ENCODE peak calls at places on chromosome 13, in five cellular contexts. One of them, this sample, is unnamed.

GRCh38 chr13:84873951-84874350 is 925.3 kb downstream of the SLITRK6 start:
- DNase-seq in uterus: no peak
- DNase-seq in cardiac muscle cell: no peak
- DNase-seq in A549: no peak
- DNase-seq in kidney: no peak
- DNase-seq in this sample: no peak

GRCh38 chr13:75195479-75196111 is 286.4 kb downstream of the TBC1D4 start:
- DNase-seq in cardiac muscle cell: no peak
- DNase-seq in A549: no peak
- DNase-seq in kidney: no peak
- DNase-seq in uterus: no peak
- DNase-seq in this sample: no peak

GRCh38 chr13:84237181-84237580 is 354.9 kb upstream of the SLITRK1 start:
- DNase-seq in A549: no peak
- DNase-seq in kidney: no peak
- DNase-seq in cardiac muscle cell: no peak
- DNase-seq in uterus: no peak
- DNase-seq in this sample: no peak

GRCh38 chr13:31927219-31927653 is 104.3 kb upstream of the FRY start:
- DNase-seq in A549: no peak
- DNase-seq in kidney: no peak
- DNase-seq in uterus: no peak
- DNase-seq in cardiac muscle cell: no peak
- DNase-seq in this sample: no peak

GRCh38 chr13:78689011-78689410 is 30.1 kb upstream of the OBI1 start:
- DNase-seq in A549: no peak
- DNase-seq in uterus: no peak
- DNase-seq in cardiac muscle cell: peak
- DNase-seq in kidney: no peak
- DNase-seq in this sample: no peak

GRCh38 chr13:49749852-49750251 is 42.6 kb downstream of the KPNA3 start:
- DNase-seq in uterus: no peak
- DNase-seq in kidney: no peak
- DNase-seq in A549: no peak
- DNase-seq in cardiac muscle cell: no peak
- DNase-seq in this sample: no peak

GRCh38 chr13:31739226-31739625 is at the start of gene RXFP2:
- DNase-seq in A549: no peak
- DNase-seq in kidney: no peak
- DNase-seq in uterus: no peak
- DNase-seq in cardiac muscle cell: no peak
- DNase-seq in this sample: no peak

GRCh38 chr13:27258637-27259377 is 7.4 kb downstream of the RPL21 start:
- DNase-seq in kidney: no peak
- DNase-seq in uterus: no peak
- DNase-seq in A549: no peak
- DNase-seq in cardiac muscle cell: no peak
- DNase-seq in this sample: no peak

GRCh38 chr13:68550330-68550729 is 1320.2 kb upstream of the PCDH9 start:
- DNase-seq in cardiac muscle cell: no peak
- DNase-seq in uterus: no peak
- DNase-seq in A549: no peak
- DNase-seq in kidney: no peak
- DNase-seq in this sample: no peak

DNA sequence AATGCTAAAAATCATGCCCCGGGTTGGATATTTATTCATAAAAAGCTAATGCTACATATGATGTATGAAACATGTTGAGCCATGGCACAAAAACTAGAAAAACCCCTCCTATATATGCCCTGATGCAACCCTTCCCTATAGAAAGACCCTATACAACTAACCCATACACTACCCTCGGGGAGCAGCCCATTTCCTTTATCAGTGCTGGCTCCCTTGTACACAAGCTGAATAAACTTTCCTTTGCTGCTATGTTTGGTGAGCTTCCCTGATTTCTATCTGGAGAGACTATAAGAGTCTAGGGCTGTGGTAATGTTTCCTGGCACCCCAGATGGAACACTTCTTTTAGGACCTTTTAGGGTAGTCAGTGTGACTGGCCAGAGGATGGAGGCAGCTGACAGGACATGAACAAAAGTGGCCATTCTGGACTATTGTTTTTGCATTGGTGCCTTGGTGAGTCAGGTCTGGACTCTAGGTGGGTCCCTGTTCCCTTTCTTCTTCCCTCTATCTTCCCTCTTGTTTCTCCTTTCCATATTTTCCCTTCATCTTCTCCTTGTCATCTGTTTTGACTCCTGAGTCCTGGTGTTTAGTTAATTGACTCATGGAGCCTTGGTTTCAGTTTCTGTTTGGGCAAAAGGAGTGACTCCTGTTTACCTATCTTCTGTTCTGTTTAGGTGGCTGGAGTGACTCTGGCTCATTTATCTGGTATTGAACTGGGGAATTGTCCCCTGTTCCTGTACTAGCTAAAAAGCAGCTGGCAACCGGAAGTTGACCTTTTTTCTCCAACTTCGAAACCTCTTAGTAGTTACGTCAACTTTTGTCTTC is 1321.8 kb upstream of the PCDH9 start:
- DNase-seq in kidney: no peak
- DNase-seq in cardiac muscle cell: no peak
- DNase-seq in A549: no peak
- DNase-seq in uterus: no peak
- DNase-seq in this sample: no peak
- H3K4me3 ChIP-seq in kidney: peak
- H3K4me3 ChIP-seq in cardiac muscle cell: no peak
- H3K4me3 ChIP-seq in A549: no peak
- H3K4me3 ChIP-seq in uterus: no peak
- H3K4me3 ChIP-seq in this sample: no peak

DNA sequence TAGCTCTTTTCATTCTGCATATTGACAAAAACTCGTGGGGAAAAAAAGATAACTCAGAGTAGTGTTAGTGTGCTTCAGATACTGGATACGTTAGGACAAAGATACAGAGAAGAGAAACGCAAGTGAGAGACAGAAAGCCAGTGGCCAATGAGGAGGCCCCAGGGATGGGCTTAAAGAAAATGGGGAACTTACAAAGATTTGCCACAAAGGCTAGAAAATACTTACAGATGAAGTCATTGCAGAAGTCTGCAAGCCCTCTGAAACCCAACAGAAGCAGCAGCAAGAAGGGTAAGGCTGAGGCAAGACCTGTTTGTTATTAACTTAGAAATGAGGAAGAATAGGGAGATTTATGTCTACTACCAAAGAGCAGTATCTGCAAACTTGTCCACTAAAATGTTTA is 192.5 kb upstream of the MIR17HG start:
- DNase-seq in uterus: no peak
- DNase-seq in cardiac muscle cell: no peak
- DNase-seq in A549: no peak
- DNase-seq in kidney: no peak
- DNase-seq in this sample: no peak
- H3K27ac ChIP-seq in uterus: no peak
- H3K27ac ChIP-seq in cardiac muscle cell: no peak
- H3K27ac ChIP-seq in A549: no peak
- H3K27ac ChIP-seq in kidney: peak
- H3K27ac ChIP-seq in this sample: no peak

GRCh38 chr13:73290844-73291243 is 232.0 kb downstream of the KLF5 start:
- DNase-seq in A549: no peak
- DNase-seq in uterus: no peak
- DNase-seq in cardiac muscle cell: no peak
- DNase-seq in kidney: no peak
- DNase-seq in this sample: no peak

GRCh38 chr13:73284475-73284874 is 225.7 kb downstream of the KLF5 start:
- DNase-seq in kidney: no peak
- DNase-seq in uterus: no peak
- DNase-seq in A549: no peak
- DNase-seq in cardiac muscle cell: no peak
- DNase-seq in this sample: no peak

GRCh38 chr13:73288596-73288995 is 229.8 kb downstream of the KLF5 start:
- DNase-seq in uterus: no peak
- DNase-seq in cardiac muscle cell: no peak
- DNase-seq in kidney: no peak
- DNase-seq in A549: no peak
- DNase-seq in this sample: no peak

GRCh38 chr13:73287871-73288270 is 229.1 kb downstream of the KLF5 start:
- DNase-seq in uterus: no peak
- DNase-seq in kidney: no peak
- DNase-seq in A549: no peak
- DNase-seq in cardiac muscle cell: no peak
- DNase-seq in this sample: no peak

DNA sequence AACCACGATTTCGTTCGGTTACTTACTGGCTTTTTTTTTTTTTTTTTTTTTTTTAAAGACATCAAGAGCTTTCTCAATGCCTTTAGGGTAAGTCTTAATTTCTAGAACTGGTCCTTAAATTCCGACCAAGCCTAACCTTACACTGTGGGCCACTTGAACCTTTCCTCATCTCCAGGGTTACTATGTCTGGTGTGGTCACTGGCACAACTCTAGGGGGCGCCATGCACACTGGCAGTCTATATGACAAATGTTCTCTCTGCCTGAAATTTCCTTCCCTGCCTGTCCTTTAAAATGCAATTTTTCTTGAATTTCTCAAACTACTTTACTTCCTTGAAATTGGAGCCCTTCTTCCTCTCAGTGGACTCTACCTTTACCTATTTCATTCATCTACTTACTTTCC is 227.4 kb downstream of the KLF5 start:
- DNase-seq in A549: no peak
- DNase-seq in cardiac muscle cell: no peak
- DNase-seq in kidney: no peak
- DNase-seq in uterus: no peak
- DNase-seq in this sample: no peak
- H3K4me3 ChIP-seq in A549: no peak
- H3K4me3 ChIP-seq in cardiac muscle cell: no peak
- H3K4me3 ChIP-seq in kidney: no peak
- H3K4me3 ChIP-seq in uterus: no peak
- H3K4me3 ChIP-seq in this sample: no peak

DNA sequence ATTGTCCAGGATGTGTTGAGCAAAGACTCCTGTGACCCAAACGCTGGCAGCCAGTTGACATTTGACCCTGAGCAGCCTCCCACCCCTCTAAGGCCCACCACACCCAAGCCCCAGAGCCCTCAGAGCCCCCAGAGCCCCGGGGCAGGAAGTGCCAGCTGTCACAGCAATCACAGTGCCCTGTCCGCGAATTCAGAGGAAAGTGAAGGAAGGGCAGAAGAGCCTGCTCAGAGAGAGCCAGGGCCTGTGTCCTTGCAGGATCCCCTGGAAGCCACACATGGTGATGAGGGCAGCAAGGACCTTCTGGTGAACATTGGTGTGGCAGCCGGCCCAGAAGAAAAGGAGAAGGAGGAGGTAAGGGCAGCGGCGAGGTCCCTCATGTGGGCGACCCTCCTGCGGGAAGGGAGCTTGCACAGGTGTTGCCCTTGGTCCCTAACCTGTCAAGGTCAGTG is 63.7 kb downstream of the SPATA13 start:
- DNase-seq in kidney: no peak
- DNase-seq in A549: no peak
- DNase-seq in uterus: no peak
- DNase-seq in cardiac muscle cell: no peak
- DNase-seq in this sample: no peak
- H3K27ac ChIP-seq in kidney: peak
- H3K27ac ChIP-seq in A549: no peak
- H3K27ac ChIP-seq in uterus: no peak
- H3K27ac ChIP-seq in cardiac muscle cell: no peak
- H3K27ac ChIP-seq in this sample: no peak

This sample was measured in WERI-Rb-1.